ENCODE peak calls at places on chromosomes 3 and 15, in ten cellular contexts. Y is A549, N is breast epithelium, K is HCT116, W is body of pancreas, T is heart left ventricle, B is ovary, A is testis, Z is stomach, L is upper lobe of left lung. H is an unnamed sample.

GRCh38 chr3:126522363-126522788 is 1.6 kb upstream of the CHST13 start:
- DNase-seq in Y (peak; percentile 41), N (peak; percentile 34), K (peak; percentile 28), W (peak; percentile 61), T (peak; percentile 50), B (peak; percentile 44), A (peak; percentile 81), Z (peak; percentile 55), L (peak; percentile 64), H (peak; percentile 59)

GRCh38 chr3:141335531-141336042 is 32.7 kb upstream of the ZBTB38 start:
- DNase-seq in Y (no peak), N (no peak), K (no peak), W (no peak), T (no peak), B (no peak), A (no peak), Z (no peak), L (no peak), H (no peak)

GRCh38 chr3:49647741-49648140 is 26.4 kb upstream of the APEH start:
- DNase-seq in Y (no peak), N (no peak), K (no peak), W (peak; percentile 56), T (peak; percentile 52), B (no peak), A (no peak), Z (no peak), L (peak; percentile 30), H (no peak)

GRCh38 chr3:144437989-144438388 is 466.4 kb downstream of the DIPK2A start:
- DNase-seq in Y (no peak), N (no peak), K (no peak), W (no peak), T (no peak), B (no peak), A (no peak), Z (no peak), L (no peak), H (no peak)

GRCh38 chr3:169082076-169082475 is 581.4 kb downstream of the MECOM start:
- DNase-seq in Y (no peak), N (no peak), K (no peak), W (no peak), T (no peak), B (no peak), A (no peak), Z (no peak), L (no peak), H (no peak)

GRCh38 chr3:168495251-168495650 is 399.5 kb upstream of the GOLIM4 start:
- DNase-seq in Y (no peak), N (no peak), K (no peak), W (no peak), T (no peak), B (no peak), A (no peak), Z (no peak), L (no peak), H (no peak)

GRCh38 chr3:194285024-194285858 is 65.9 kb downstream of the CPN2 start:
- DNase-seq in Y (no peak), N (no peak), K (no peak), W (no peak), T (no peak), B (no peak), A (no peak), Z (no peak), L (no peak), H (peak; percentile 73)

GRCh38 chr15:68311859-68312557 is 34.5 kb downstream of the FEM1B start:
- DNase-seq in Y (no peak), N (peak; percentile 10), K (no peak), W (no peak), T (peak; percentile 3), B (peak; percentile 4), A (peak; percentile 12), Z (no peak), L (no peak), H (peak; percentile 12)

GRCh38 chr15:31499236-31499952 is 172.8 kb downstream of the KLF13 start:
- DNase-seq in Y (no peak), N (no peak), K (no peak), W (no peak), T (no peak), B (no peak), A (no peak), Z (no peak), L (no peak), H (no peak)

GRCh38 chr3:161266731-161267150 is 45.6 kb downstream of the NMD3 start:
- DNase-seq in Y (peak; percentile 22), N (no peak), K (no peak), W (no peak), T (no peak), B (no peak), A (no peak), Z (no peak), L (no peak), H (no peak)

GRCh38 chr15:49864251-49864650 is 243.4 kb downstream of the DTWD1 start:
- DNase-seq in Y (no peak), N (no peak), K (no peak), W (no peak), T (no peak), B (no peak), A (no peak), Z (no peak), L (no peak), H (no peak)

GRCh38 chr15:49868348-49868747 is 247.5 kb downstream of the DTWD1 start:
- DNase-seq in Y (no peak), N (no peak), K (no peak), W (no peak), T (no peak), B (no peak), A (no peak), Z (no peak), L (no peak), H (no peak)

GRCh38 chr15:49863431-49864205 is 242.8 kb downstream of the DTWD1 start:
- DNase-seq in Y (no peak), N (no peak), K (no peak), W (no peak), T (no peak), B (no peak), A (no peak), Z (no peak), L (no peak), H (no peak)

DNA sequence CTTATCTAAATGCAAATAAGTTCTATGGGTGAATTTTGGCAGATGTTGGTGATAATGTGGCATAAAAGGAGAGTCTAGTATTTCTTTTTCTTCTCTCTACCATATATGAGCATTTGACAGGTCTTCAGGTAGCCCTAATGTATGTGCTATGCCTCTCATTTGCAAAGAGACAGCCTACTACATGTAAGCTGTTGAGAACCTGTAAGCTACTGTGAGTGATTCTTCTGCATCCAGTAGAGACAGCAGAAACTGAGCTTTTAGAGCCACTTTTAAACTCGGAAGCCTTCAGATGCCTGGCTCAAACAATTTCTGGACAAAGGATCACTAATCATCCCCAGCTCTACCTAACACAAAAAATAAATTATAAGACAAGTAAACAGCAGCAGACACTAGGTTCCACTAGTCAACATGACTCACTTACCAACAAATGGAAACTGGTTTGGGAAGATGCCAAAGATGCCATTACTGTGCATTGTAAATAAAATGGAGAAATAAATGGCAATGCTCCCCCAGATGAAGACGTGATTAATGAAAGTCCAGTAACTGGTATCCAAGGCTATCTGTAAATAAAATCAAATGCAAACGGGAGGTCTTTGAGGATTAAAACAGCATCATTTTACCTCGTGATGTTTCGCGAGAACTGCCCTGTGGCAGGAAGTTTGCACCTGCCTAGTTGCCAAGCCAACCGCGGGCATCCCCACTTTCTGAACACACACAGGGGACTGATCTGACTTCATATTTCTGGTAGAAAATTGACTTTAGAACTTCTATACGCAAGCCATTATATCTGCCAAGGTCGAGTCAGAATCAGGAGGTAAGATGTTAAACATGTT is 245.3 kb downstream of the DTWD1 start:
- DNase-seq in Y (peak; percentile 93), N (no peak), K (no peak), W (no peak), T (no peak), B (no peak), A (no peak), Z (no peak), L (no peak), H (no peak)
- H3K4me3 ChIP-seq in Y (peak overlapping the region; percentile 9), N (no peak overlapping the region), K (no peak overlapping the region), W (no peak overlapping the region), T (no peak overlapping the region), B (no peak overlapping the region), A (no peak overlapping the region), Z (no peak overlapping the region), L (no peak overlapping the region), H (no peak overlapping the region)

DNA sequence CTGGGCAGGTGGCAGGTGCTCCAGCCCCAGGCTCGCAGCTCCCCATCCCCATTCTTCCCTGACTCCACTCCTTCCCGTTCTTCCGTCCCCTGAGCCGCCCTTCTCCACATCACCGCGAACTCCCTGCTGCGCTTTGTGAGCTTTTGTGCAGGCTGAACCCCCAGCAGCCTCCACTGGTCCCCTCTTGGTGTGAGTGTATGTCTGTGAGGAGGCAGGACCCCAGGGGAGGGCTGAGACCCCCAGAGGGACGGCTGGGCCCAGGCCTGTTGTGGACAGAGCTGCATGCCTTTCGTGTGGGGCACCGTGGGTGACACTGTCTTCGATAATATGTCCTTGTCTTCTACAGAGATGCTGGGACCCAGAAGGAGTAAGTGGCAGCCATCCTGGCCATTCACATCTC is 7.3 kb upstream of the ITIH3 start:
- DNase-seq in Y (no peak), N (no peak), K (no peak), W (no peak), T (no peak), B (no peak), A (no peak), Z (no peak), L (no peak), H (no peak)
- TF ChIP-seq POLR2A in Y (no peak), N (no peak), K (no peak), W (no peak), T (no peak), B (no peak), A (no peak), Z (no peak), L (no peak), H (no peak)

GRCh38 chr15:99197861-99198260 is 51.5 kb downstream of the TTC23 start:
- DNase-seq in Y (no peak), N (no peak), K (no peak), W (no peak), T (no peak), B (no peak), A (no peak), Z (no peak), L (no peak), H (no peak)
- H3K4me3 ChIP-seq in Y (no peak overlapping the region), N (no peak overlapping the region), K (no peak overlapping the region), W (no peak overlapping the region), T (no peak overlapping the region), B (no peak overlapping the region), A (no peak overlapping the region), Z (no peak overlapping the region), L (no peak overlapping the region), H (no peak overlapping the region)

DNA sequence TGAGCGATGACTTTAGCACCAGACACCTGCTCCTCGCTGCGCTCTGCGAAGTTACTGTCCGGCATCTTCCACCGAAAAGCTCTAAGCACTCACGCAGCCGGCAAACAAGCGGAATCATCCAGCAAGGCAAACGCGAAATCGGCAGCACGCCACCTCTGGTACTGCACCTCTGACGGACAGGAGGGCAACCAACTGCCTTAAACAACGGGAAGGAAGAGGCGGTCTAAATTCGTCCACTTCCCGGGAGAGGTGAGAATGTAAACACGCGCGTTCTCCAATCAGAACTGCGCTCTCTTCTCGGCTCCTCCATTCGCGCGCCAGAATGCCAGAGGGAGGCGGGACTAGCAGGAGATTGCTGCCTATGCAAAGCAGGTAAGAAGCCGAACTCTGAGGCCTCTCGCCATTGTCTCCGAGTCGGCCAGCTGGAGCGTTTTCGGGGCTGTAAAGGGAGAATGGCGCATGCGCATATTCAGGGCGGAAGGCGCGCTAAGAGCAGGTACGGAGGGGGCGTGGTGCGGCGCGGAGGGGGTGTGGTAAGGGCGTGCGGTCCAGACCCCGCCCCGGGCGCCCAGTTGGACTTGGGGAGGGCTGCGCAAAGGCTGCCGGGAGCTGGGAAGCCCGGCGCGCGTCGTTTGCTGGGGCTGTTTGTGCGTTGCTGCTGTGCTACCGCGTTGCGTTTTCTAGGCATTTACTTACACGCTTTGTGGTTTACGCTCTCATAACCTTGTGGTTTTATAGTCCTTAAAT is at the start of the genes BTD and HACL1:
- DNase-seq in Y (peak; percentile 99), N (peak; percentile 99), K (peak; percentile 98), W (peak; percentile 98), T (peak; percentile 96), B (peak; percentile 98), A (peak; percentile 99), Z (peak; percentile 97), L (peak; percentile 98), H (peak; percentile 99)
- TF ChIP-seq POLR2A in Y (peak; percentile 97), N (peak; percentile 69), K (peak; percentile 96), W (peak; percentile 81), T (peak; percentile 65), B (peak; percentile 83), A (peak; percentile 34), Z (peak; percentile 63), L (peak; percentile 64), H (peak; percentile 82)

H was measured in adrenal gland.